ENCODE peak calls at places on chromosomes 4 and X, in nine cellular contexts. N, Y, C, B, T, A, M, V and G are unnamed samples.

GRCh38 chrX:16771483-16772398 is 14.5 kb upstream of the TXLNG start:
- DNase-seq in N (peak; percentile 79), Y (peak; percentile 87), C (no peak), B (no peak), T (peak; percentile 86), A (no peak), M (peak; percentile 87), V (no peak), G (no peak)

GRCh38 chr4:90621080-90621479 is 493.9 kb downstream of the CCSER1 start:
- DNase-seq in N (no peak), Y (no peak), C (no peak), B (no peak), T (no peak), A (no peak), M (no peak), V (no peak), G (no peak)

GRCh38 chr4:22692736-22693135 is at the start of gene GBA3:
- DNase-seq in N (no peak), Y (no peak), C (no peak), B (no peak), T (no peak), A (no peak), M (no peak), V (no peak), G (no peak)

GRCh38 chrX:9789555-9789954 is 3.3 kb downstream of the SHROOM2 start:
- DNase-seq in N (no peak), Y (no peak), C (no peak), B (no peak), T (no peak), A (no peak), M (peak; percentile 84), V (no peak), G (no peak)

GRCh38 chr4:113109106-113109740 is 59.8 kb downstream of the ANK2 start:
- DNase-seq in N (no peak), Y (no peak), C (peak; percentile 20), B (no peak), T (no peak), A (no peak), M (no peak), V (no peak), G (no peak)

GRCh38 chr4:51851937-51852290 is 9.0 kb downstream of the DCUN1D4 start:
- DNase-seq in N (no peak), Y (no peak), C (no peak), B (no peak), T (no peak), A (no peak), M (no peak), V (no peak), G (no peak)

GRCh38 chrX:155262970-155263754 is 1.1 kb downstream of the RAB39B start:
- DNase-seq in N (no peak), Y (no peak), C (no peak), B (no peak), T (no peak), A (no peak), M (no peak), V (no peak), G (no peak)

GRCh38 chr4:54255881-54256280 is 26.8 kb downstream of the PDGFRA start:
- DNase-seq in N (peak; percentile 57), Y (peak; percentile 51), C (no peak), B (no peak), T (peak; percentile 60), A (no peak), M (no peak), V (no peak), G (peak; percentile 74)

GRCh38 chr4:142778908-142779307 is 67.2 kb downstream of the INPP4B start:
- DNase-seq in N (no peak), Y (no peak), C (no peak), B (no peak), T (peak; percentile 28), A (no peak), M (no peak), V (no peak), G (peak; percentile 16)

GRCh38 chr4:96675420-96675819 is 835.5 kb downstream of the PDHA2 start:
- DNase-seq in N (no peak), Y (no peak), C (no peak), B (no peak), T (no peak), A (no peak), M (no peak), V (no peak), G (no peak)

GRCh38 chr4:107220976-107221375 is 184.9 kb upstream of the DKK2 start:
- DNase-seq in N (peak; percentile 15), Y (no peak), C (no peak), B (no peak), T (no peak), A (no peak), M (no peak), V (no peak), G (no peak)

GRCh38 chrX:152912641-152913040 is 14.8 kb downstream of the ZNF185 start:
- DNase-seq in N (no peak), Y (no peak), C (no peak), B (no peak), T (no peak), A (no peak), M (no peak), V (no peak), G (no peak)

GRCh38 chr4:102285831-102286230 is 59.5 kb downstream of the SLC39A8 start:
- DNase-seq in N (peak; percentile 26), Y (peak; percentile 22), C (no peak), B (no peak), T (no peak), A (no peak), M (no peak), V (no peak), G (no peak)

DNA sequence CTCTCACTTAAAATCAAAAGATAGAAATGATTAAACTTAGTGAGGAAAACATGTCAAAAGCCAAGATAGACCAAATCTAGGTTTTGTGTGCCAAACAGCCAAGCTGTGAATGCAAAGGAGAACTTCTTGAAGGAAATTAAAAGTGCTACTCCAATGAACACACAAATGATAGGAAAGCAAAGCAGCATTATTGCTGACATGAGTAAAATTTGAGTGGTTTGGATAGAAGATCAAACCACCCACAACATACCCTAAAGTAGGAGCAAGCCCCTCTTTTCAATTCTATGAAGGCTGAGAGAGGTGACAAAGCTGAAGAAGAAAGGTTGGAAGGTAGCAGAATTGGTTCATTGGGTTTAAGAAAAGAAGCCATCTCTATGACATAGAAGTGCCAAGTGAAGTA is 56.8 kb downstream of the SLC39A8 start:
- DNase-seq in N (no peak), Y (no peak), C (no peak), B (no peak), T (no peak), A (no peak), M (no peak), V (no peak), G (no peak)
- H3K36me3 ChIP-seq in N (no peaks in the 10 kb centered on the region), Y (no peaks in the 10 kb centered on the region), C (no peaks in the 10 kb centered on the region), B (no peaks in the 10 kb centered on the region), T (no peaks in the 10 kb centered on the region), A (no peaks in the 10 kb centered on the region), M (peaks cover 15% of the 10 kb centered on the region), V (no peaks in the 10 kb centered on the region), G (no peaks in the 10 kb centered on the region)

DNA sequence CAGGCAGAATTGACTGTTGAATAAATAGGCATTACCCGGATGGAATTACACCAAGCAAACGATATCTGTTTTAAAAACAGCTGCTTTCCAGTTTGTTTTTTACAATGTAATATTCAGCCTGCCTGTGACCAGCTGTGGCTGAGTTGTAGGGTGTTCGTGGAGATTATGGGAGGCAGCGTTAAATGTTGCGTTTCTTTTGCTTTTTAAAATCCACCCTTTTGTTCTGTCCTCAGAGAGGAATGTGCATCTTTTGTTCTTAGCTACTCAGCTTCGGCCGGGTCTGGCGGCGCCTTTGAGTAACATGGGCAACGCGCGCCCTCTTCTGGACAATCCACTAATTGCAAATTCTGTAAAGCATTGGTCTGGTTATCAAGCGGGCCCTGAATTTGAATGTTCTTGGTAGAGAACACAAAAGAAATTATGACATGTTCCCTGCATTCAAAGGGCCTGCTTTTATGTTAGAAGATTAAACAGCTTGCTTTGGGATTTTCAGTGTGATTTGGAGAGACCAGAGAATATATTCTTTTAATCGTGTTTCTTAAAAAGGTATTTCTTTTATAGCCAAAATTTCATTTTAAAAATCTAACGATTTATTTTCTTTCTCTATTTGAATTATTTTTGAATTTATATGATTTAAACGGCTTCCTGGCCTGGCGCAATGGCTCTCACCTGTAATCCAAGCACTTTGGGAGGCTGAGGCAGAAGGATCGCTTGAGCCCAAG is 76.3 kb upstream of the TRIM2 start:
- DNase-seq in N (peak; percentile 85), Y (peak; percentile 65), C (peak; percentile 92), B (peak; percentile 88), T (peak; percentile 77), A (peak; percentile 86), M (peak; percentile 95), V (peak; percentile 68), G (peak; percentile 52)
- H3K4me3 ChIP-seq in N (no peak overlapping the region), Y (no peak overlapping the region), C (no peak overlapping the region), B (no peak overlapping the region), T (no peak overlapping the region), A (no peak overlapping the region), M (peak overlapping the region; percentile 2), V (peak overlapping the region; percentile 29), G (no peak overlapping the region)

GRCh38 chr4:159682996-159683395 is 580.1 kb downstream of the RAPGEF2 start:
- DNase-seq in N (no peak), Y (no peak), C (no peak), B (no peak), T (no peak), A (no peak), M (no peak), V (no peak), G (no peak)

GRCh38 chr4:159689526-159689925 is 586.6 kb downstream of the RAPGEF2 start:
- DNase-seq in N (no peak), Y (no peak), C (no peak), B (no peak), T (no peak), A (no peak), M (no peak), V (no peak), G (no peak)

GRCh38 chr4:159684061-159684460 is 581.2 kb downstream of the RAPGEF2 start:
- DNase-seq in N (no peak), Y (peak; percentile 29), C (no peak), B (no peak), T (no peak), A (no peak), M (no peak), V (no peak), G (no peak)

GRCh38 chr4:159685406-159686092 is 582.7 kb downstream of the RAPGEF2 start:
- DNase-seq in N (no peak), Y (no peak), C (no peak), B (no peak), T (no peak), A (no peak), M (no peak), V (no peak), G (no peak)
- H3K9me3 ChIP-seq in N (no peaks in the 10 kb centered on the region), Y (no peaks in the 10 kb centered on the region), C (no peaks in the 10 kb centered on the region), B (no peaks in the 10 kb centered on the region), T (peaks cover 5% of the 10 kb centered on the region), A (no peaks in the 10 kb centered on the region), M (peaks cover 5% of the 10 kb centered on the region), V (peaks cover 20% of the 10 kb centered on the region), G (no peaks in the 10 kb centered on the region)

GRCh38 chr4:99011910-99012309 is 16.4 kb downstream of the METAP1 start:
- DNase-seq in N (no peak), Y (no peak), C (no peak), B (no peak), T (no peak), A (no peak), M (no peak), V (no peak), G (no peak)

GRCh38 chr4:99008051-99008450 is 12.5 kb downstream of the METAP1 start:
- DNase-seq in N (no peak), Y (peak; percentile 32), C (no peak), B (no peak), T (no peak), A (no peak), M (no peak), V (no peak), G (no peak)

GRCh38 chr4:99013402-99013843 is 17.9 kb downstream of the METAP1 start:
- DNase-seq in N (peak; percentile 6), Y (no peak), C (no peak), B (no peak), T (peak; percentile 4), A (no peak), M (no peak), V (no peak), G (no peak)

GRCh38 chr4:99013884-99014523 is 18.5 kb downstream of the METAP1 start:
- DNase-seq in N (no peak), Y (no peak), C (no peak), B (no peak), T (no peak), A (no peak), M (no peak), V (no peak), G (no peak)
- H3K36me3 ChIP-seq in N (no peaks in the 10 kb centered on the region), Y (no peaks in the 10 kb centered on the region), C (no peaks in the 10 kb centered on the region), B (no peaks in the 10 kb centered on the region), T (peaks cover 3% of the 10 kb centered on the region), A (no peaks in the 10 kb centered on the region), M (peaks cover 33% of the 10 kb centered on the region), V (no peaks in the 10 kb centered on the region), G (no peaks in the 10 kb centered on the region)